ENCODE peak calls at places on chromosomes 5 and 9, in nine cellular contexts. K is lower leg skin; D is spleen; R is A549; V is CD8-positive, alpha-beta memory T cell; O is neuronal stem cell; A is fibroblast of villous mesenchyme; E is foreskin fibroblast; S is mucosa of descending colon. L is an unnamed sample.

GRCh38 chr9:24986331-24986730 is 440.6 kb upstream of the IZUMO3 start:
- DNase-seq in K (no peak), D (no peak), R (no peak), V (no peak), O (no peak), A (no peak), E (no peak), S (no peak), L (no peak)

GRCh38 chr5:107289030-107289714 is 381.6 kb downstream of the EFNA5 start:
- DNase-seq in K (no peak), D (no peak), R (no peak), V (no peak), O (no peak), A (no peak), E (no peak), S (no peak), L (no peak)

GRCh38 chr5:78912085-78912771 is 72.9 kb downstream of the ARSB start:
- DNase-seq in K (no peak), D (no peak), R (no peak), V (no peak), O (no peak), A (peak), E (no peak), S (no peak), L (no peak)

GRCh38 chr9:89021154-89021803 is 30.0 kb downstream of the S1PR3 start:
- DNase-seq in K (no peak), D (no peak), R (peak), V (no peak), O (no peak), A (peak), E (peak), S (no peak), L (peak)

GRCh38 chr9:120066315-120066714 is 513.7 kb downstream of the CDK5RAP2 start:
- DNase-seq in K (no peak), D (no peak), R (no peak), V (no peak), O (no peak), A (no peak), E (no peak), S (no peak), L (no peak)

GRCh38 chr5:270340-270739 is 1.1 kb upstream of the PDCD6 start:
- DNase-seq in K (peak), D (peak), R (no peak), V (no peak), O (no peak), A (no peak), E (no peak), S (no peak), L (no peak)

GRCh38 chr5:170254056-170254455 is 21.3 kb downstream of the C5orf58 start:
- DNase-seq in K (no peak), D (no peak), R (no peak), V (peak), O (no peak), A (no peak), E (no peak), S (no peak), L (no peak)

GRCh38 chr9:36407122-36407723 is 7.2 kb upstream of the RNF38 start:
- DNase-seq in K (peak), D (no peak), R (peak), V (peak), O (peak), A (peak), E (peak), S (no peak), L (no peak)

GRCh38 chr5:146880985-146881384 is 2.4 kb upstream of the PPP2R2B start:
- DNase-seq in K (no peak), D (no peak), R (no peak), V (no peak), O (no peak), A (no peak), E (no peak), S (no peak), L (no peak)

GRCh38 chr5:157180374-157181264 is at the start of gene ITK:
- DNase-seq in K (no peak), D (no peak), R (no peak), V (peak), O (no peak), A (no peak), E (no peak), S (no peak), L (no peak)

GRCh38 chr9:133972041-133972970 is 19.8 kb downstream of the VAV2 start:
- DNase-seq in K (no peak), D (peak), R (no peak), V (no peak), O (no peak), A (no peak), E (no peak), S (peak), L (no peak)

GRCh38 chr5:177296581-177296980 is 6.9 kb downstream of the RAB24 start:
- DNase-seq in K (peak), D (peak), R (no peak), V (no peak), O (no peak), A (no peak), E (no peak), S (no peak), L (no peak)

GRCh38 chr9:126295936-126296600 is 30.6 kb upstream of the MVB12B start:
- DNase-seq in K (peak), D (no peak), R (no peak), V (no peak), O (no peak), A (no peak), E (no peak), S (peak), L (no peak)

GRCh38 chr5:143024227-143024920 is 254.2 kb downstream of the ARHGAP26 start:
- DNase-seq in K (no peak), D (no peak), R (no peak), V (no peak), O (no peak), A (no peak), E (no peak), S (no peak), L (no peak)

GRCh38 chr9:35521708-35522107 is 31.8 kb downstream of the RUSC2 start:
- DNase-seq in K (no peak), D (no peak), R (peak), V (no peak), O (no peak), A (peak), E (no peak), S (no peak), L (no peak)

GRCh38 chr9:120016231-120016630 is 563.7 kb downstream of the CDK5RAP2 start:
- DNase-seq in K (no peak), D (no peak), R (no peak), V (no peak), O (no peak), A (no peak), E (no peak), S (no peak), L (no peak)

GRCh38 chr5:157596449-157596848 is 20.9 kb upstream of the ADAM19 start:
- DNase-seq in K (no peak), D (no peak), R (no peak), V (no peak), O (no peak), A (no peak), E (no peak), S (no peak), L (no peak)

GRCh38 chr5:153299891-153300290 is 190.6 kb upstream of the GRIA1 start:
- DNase-seq in K (no peak), D (no peak), R (no peak), V (no peak), O (no peak), A (no peak), E (no peak), S (no peak), L (no peak)

GRCh38 chr5:133683646-133684290 is 71.4 kb upstream of the FSTL4 start:
- DNase-seq in K (peak), D (peak), R (no peak), V (no peak), O (no peak), A (no peak), E (no peak), S (no peak), L (no peak)

GRCh38 chr9:130445268-130445983 is 665 bp downstream of the ASS1 start:
- DNase-seq in K (no peak), D (peak), R (no peak), V (no peak), O (no peak), A (peak), E (peak), S (peak), L (no peak)

GRCh38 chr9:100028201-100028784 is 70.5 kb downstream of the ERP44 start:
- DNase-seq in K (peak), D (peak), R (peak), V (peak), O (peak), A (peak), E (peak), S (no peak), L (peak)

GRCh38 chr9:113541019-113541900 is 77.7 kb downstream of the RGS3 start:
- DNase-seq in K (no peak), D (peak), R (peak), V (no peak), O (peak), A (peak), E (no peak), S (peak), L (no peak)

GRCh38 chr9:87588339-87588738 is 90.7 kb downstream of the DAPK1 start:
- DNase-seq in K (no peak), D (no peak), R (no peak), V (no peak), O (no peak), A (no peak), E (no peak), S (no peak), L (no peak)

GRCh38 chr9:18215626-18216025 is 258.3 kb upstream of the ADAMTSL1 start:
- DNase-seq in K (no peak), D (no peak), R (no peak), V (no peak), O (no peak), A (no peak), E (no peak), S (no peak), L (no peak)

GRCh38 chr9:114902773-114903589 is 27.4 kb downstream of the TNFSF8 start:
- DNase-seq in K (no peak), D (no peak), R (no peak), V (no peak), O (no peak), A (no peak), E (no peak), S (no peak), L (no peak)

GRCh38 chr9:37968228-37968672 is 64.3 kb upstream of the SLC25A51 start:
- DNase-seq in K (no peak), D (no peak), R (peak), V (no peak), O (no peak), A (peak), E (peak), S (no peak), L (no peak)

GRCh38 chr9:17588395-17588794 is 9.5 kb downstream of the SH3GL2 start:
- DNase-seq in K (no peak), D (no peak), R (no peak), V (no peak), O (no peak), A (no peak), E (no peak), S (no peak), L (no peak)

GRCh38 chr5:7412369-7412768 is 16.4 kb downstream of the ADCY2 start:
- DNase-seq in K (no peak), D (no peak), R (no peak), V (no peak), O (no peak), A (no peak), E (no peak), S (no peak), L (no peak)

GRCh38 chr9:14336244-14336643 is 22.3 kb upstream of the NFIB start:
- DNase-seq in K (no peak), D (no peak), R (no peak), V (no peak), O (no peak), A (no peak), E (no peak), S (no peak), L (no peak)

GRCh38 chr5:78886650-78887230 is 98.4 kb downstream of the ARSB start:
- DNase-seq in K (no peak), D (no peak), R (peak), V (no peak), O (no peak), A (no peak), E (no peak), S (no peak), L (no peak)

GRCh38 chr9:33227013-33227398 is 13.0 kb upstream of the SPINK4 start:
- DNase-seq in K (peak), D (peak), R (no peak), V (no peak), O (no peak), A (no peak), E (no peak), S (peak), L (no peak)

GRCh38 chr5:142432369-142432863 is 107.6 kb upstream of the SPRY4 start:
- DNase-seq in K (peak), D (peak), R (no peak), V (peak), O (no peak), A (no peak), E (no peak), S (peak), L (no peak)

GRCh38 chr5:44830951-44831350 is 22.2 kb downstream of the MRPS30 start:
- DNase-seq in K (no peak), D (no peak), R (no peak), V (no peak), O (no peak), A (no peak), E (no peak), S (no peak), L (no peak)

GRCh38 chr5:124795829-124796228 is 49.4 kb upstream of the ZNF608 start:
- DNase-seq in K (no peak), D (no peak), R (no peak), V (no peak), O (no peak), A (no peak), E (no peak), S (no peak), L (no peak)

GRCh38 chr5:160800375-160800774 is 51.6 kb downstream of the ATP10B start:
- DNase-seq in K (no peak), D (no peak), R (no peak), V (no peak), O (no peak), A (no peak), E (no peak), S (no peak), L (no peak)

GRCh38 chr5:93589348-93589662 is 6.3 kb downstream of the NR2F1 start:
- DNase-seq in K (no peak), D (no peak), R (no peak), V (no peak), O (no peak), A (no peak), E (no peak), S (no peak), L (no peak)
- H3K4me3 ChIP-seq in K (no peak), D (no peak), R (no peak), V (no peak), O (peak), A (peak), E (no peak), S (no peak), L (peak)

GRCh38 chr5:151029856-151030336 is 9.5 kb downstream of the GPX3 start:
- DNase-seq in K (no peak), D (no peak), R (no peak), V (no peak), O (no peak), A (no peak), E (no peak), S (no peak), L (no peak)

GRCh38 chr5:151030377-151030776 is 10.0 kb downstream of the GPX3 start:
- DNase-seq in K (peak), D (no peak), R (no peak), V (no peak), O (no peak), A (peak), E (no peak), S (no peak), L (no peak)

GRCh38 chr5:151029179-151029855 is 8.9 kb downstream of the GPX3 start:
- DNase-seq in K (no peak), D (no peak), R (no peak), V (no peak), O (no peak), A (no peak), E (no peak), S (no peak), L (no peak)

GRCh38 chr5:151027961-151028479 is 7.6 kb downstream of the GPX3 start:
- DNase-seq in K (no peak), D (no peak), R (no peak), V (no peak), O (no peak), A (no peak), E (no peak), S (no peak), L (no peak)

GRCh38 chr5:151028717-151029116 is 8.3 kb downstream of the GPX3 start:
- DNase-seq in K (no peak), D (no peak), R (no peak), V (no peak), O (no peak), A (no peak), E (no peak), S (no peak), L (no peak)
- H3K4me3 ChIP-seq in K (no peak), D (no peak), R (no peak), V (no peak), O (no peak), A (no peak), E (no peak), S (no peak), L (no peak)

GRCh38 chr5:16149621-16150020 is 30.0 kb downstream of the MARCHF11 start:
- DNase-seq in K (no peak), D (no peak), R (no peak), V (no peak), O (no peak), A (no peak), E (no peak), S (no peak), L (no peak)
- H3K4me3 ChIP-seq in K (no peak), D (no peak), R (no peak), V (no peak), O (no peak), A (no peak), E (no peak), S (no peak), L (no peak)

GRCh38 chr5:87900419-87900818 is 368.2 kb downstream of the TMEM161B start:
- DNase-seq in K (no peak), D (no peak), R (no peak), V (no peak), O (no peak), A (peak), E (no peak), S (no peak), L (no peak)

DNA sequence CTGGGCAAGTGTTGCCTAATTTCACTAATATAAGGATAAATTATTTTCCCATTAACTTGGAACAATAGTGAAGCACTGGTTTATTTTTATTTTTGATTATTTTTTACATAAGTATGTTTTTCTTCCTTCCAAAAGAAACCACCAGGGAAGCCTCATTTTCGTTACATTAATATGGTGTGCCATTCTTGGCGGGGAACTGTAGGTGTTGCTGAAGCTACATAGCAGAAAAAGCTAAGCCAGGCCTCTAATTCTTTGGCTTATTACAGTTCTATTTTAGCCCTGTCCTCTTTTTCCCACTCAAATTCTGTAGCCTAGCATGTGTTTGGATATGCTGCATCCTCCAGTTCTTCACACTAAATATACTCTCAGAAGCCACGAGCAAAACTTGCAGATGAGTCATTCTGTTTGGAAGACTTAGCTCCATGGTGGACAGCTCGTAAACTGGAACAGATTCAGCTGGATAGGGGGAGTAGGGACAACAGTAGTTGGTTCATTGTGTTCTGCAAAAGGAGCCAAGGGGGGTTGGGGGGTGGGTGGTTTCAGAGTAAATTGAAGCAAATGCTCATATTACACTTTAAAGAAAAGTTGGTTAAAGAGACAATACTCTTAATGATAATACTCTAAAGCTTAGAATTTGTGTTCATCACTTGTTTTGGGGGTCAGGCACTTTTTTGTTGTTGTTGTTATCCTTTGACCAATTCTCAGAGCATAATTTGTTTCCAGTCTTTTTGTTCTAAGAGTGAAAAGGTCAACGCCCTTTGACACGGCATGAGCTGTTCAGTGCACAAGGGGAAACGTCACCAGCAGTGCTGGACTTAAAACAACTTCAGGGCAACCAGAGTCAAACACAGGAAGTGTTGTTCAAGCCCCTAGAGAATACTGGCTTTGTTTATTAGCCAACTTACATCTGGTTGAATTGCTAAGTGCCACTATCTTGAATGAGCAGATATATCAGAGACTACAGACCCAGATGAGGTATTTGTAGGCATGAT is 369.2 kb downstream of the TMEM161B start:
- DNase-seq in K (no peak), D (no peak), R (no peak), V (no peak), O (peak), A (peak), E (peak), S (no peak), L (peak)
- H3K4me3 ChIP-seq in K (no peak), D (no peak), R (no peak), V (no peak), O (no peak), A (no peak), E (no peak), S (no peak), L (no peak)

DNA sequence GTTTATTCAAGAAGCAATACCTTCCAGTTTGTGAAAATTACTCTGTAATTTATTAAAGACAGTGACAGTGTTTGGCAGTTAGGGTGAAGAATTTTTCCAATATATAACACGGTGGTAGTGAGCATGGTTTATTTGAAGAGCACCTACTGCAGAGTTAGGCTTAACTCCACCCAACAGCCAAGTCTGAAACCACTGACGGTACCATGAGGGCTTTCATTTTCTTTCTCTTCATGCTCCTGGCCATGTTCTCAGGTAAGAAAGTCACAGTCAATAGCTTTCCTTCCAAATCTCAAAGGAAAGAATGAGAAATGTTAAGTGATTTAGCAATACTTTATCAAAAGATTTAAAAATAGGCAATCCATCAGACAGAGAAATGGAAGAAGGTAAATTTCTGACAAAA is at the start of gene MARCOL:
- DNase-seq in K (no peak), D (no peak), R (no peak), V (no peak), O (no peak), A (no peak), E (no peak), S (no peak), L (no peak)
- H3K4me3 ChIP-seq in K (no peak), D (no peak), R (no peak), V (no peak), O (no peak), A (no peak), E (no peak), S (no peak), L (no peak)

DNA sequence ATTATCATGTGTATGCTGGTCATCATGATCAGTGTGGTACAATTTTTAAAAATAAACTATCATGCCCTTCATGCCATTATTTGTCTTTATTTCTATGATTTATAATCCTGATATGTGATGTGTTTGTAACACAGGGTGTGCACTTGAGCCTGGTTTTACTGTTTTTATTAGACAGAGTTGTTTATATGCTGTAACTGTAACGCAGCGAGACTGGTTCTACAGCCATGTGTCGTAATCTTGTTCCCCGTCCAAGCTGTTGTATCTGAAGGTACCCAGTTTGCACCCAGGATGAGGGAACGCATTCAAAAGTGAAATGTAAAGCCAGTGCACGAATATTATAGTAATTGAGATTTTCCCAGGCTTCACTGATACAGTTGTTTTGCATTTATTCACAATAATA is 28.2 kb downstream of the SNX18 start:
- DNase-seq in K (peak), D (no peak), R (no peak), V (no peak), O (no peak), A (peak), E (no peak), S (no peak), L (no peak)
- H3K4me3 ChIP-seq in K (no peak), D (no peak), R (no peak), V (no peak), O (no peak), A (no peak), E (no peak), S (no peak), L (no peak)

DNA sequence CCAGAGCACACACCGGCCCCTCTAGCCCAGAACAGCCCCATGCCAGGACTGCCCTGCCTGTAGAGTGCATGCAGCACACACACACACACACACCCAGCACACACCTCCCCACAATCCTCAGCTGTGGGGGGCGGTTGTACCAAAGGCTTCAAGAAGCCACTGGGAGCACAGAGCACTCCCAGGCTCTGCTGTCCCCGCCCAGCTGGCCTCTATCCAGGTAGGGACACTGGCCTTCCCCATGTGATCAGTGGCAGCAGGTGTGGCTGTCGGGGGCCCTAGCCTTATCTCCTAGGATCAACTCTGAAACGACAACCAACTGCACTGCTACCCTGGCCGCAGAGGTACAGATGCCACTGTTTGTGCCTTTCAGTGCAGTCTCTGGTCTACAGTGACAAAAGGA is 2.0 kb downstream of the ANAPC2 start:
- DNase-seq in K (no peak), D (no peak), R (no peak), V (no peak), O (no peak), A (no peak), E (no peak), S (no peak), L (no peak)
- H3K4me3 ChIP-seq in K (no peak), D (no peak), R (no peak), V (no peak), O (peak), A (no peak), E (no peak), S (no peak), L (no peak)